ENCODE peak calls at places on chromosome 2, in ten cellular contexts. One of them, this sample, is unnamed. For H3K4me1, the result is how much of the 10 kb centered on the place peaks cover.

GRCh38 chr2:51424418-51424817 is 392.5 kb upstream of the NRXN1 start:
- DNase-seq in naive thymus-derived CD4-positive, alpha-beta T cell: no peak
- DNase-seq in right lobe of liver: peak
- DNase-seq in A549: no peak
- DNase-seq in tibial artery: no peak
- DNase-seq in CD8-positive, alpha-beta memory T cell: no peak
- DNase-seq in right atrium auricular region: no peak
- DNase-seq in PC-3: peak
- DNase-seq in astrocyte: no peak
- DNase-seq in pancreas: no peak
- DNase-seq in this sample: no peak

GRCh38 chr2:186526281-186526680 is 40.2 kb downstream of the ZC3H15 start:
- DNase-seq in naive thymus-derived CD4-positive, alpha-beta T cell: no peak
- DNase-seq in A549: no peak
- DNase-seq in right lobe of liver: no peak
- DNase-seq in CD8-positive, alpha-beta memory T cell: no peak
- DNase-seq in PC-3: no peak
- DNase-seq in right atrium auricular region: no peak
- DNase-seq in pancreas: no peak
- DNase-seq in astrocyte: peak
- DNase-seq in tibial artery: no peak
- DNase-seq in this sample: no peak

GRCh38 chr2:178526256-178526655 is 46.0 kb downstream of the PLEKHA3 start:
- DNase-seq in CD8-positive, alpha-beta memory T cell: no peak
- DNase-seq in right lobe of liver: no peak
- DNase-seq in PC-3: no peak
- DNase-seq in right atrium auricular region: no peak
- DNase-seq in naive thymus-derived CD4-positive, alpha-beta T cell: no peak
- DNase-seq in A549: no peak
- DNase-seq in astrocyte: no peak
- DNase-seq in pancreas: no peak
- DNase-seq in tibial artery: no peak
- DNase-seq in this sample: no peak

GRCh38 chr2:71832388-71832787 is 315.3 kb downstream of the CYP26B1 start:
- DNase-seq in astrocyte: no peak
- DNase-seq in PC-3: no peak
- DNase-seq in A549: no peak
- DNase-seq in right atrium auricular region: peak
- DNase-seq in pancreas: no peak
- DNase-seq in tibial artery: no peak
- DNase-seq in CD8-positive, alpha-beta memory T cell: no peak
- DNase-seq in naive thymus-derived CD4-positive, alpha-beta T cell: no peak
- DNase-seq in right lobe of liver: no peak
- DNase-seq in this sample: no peak

GRCh38 chr2:168246483-168247340 is 683 bp downstream of the STK39 start:
- DNase-seq in right atrium auricular region: peak
- DNase-seq in A549: peak
- DNase-seq in naive thymus-derived CD4-positive, alpha-beta T cell: peak
- DNase-seq in PC-3: peak
- DNase-seq in pancreas: peak
- DNase-seq in astrocyte: peak
- DNase-seq in right lobe of liver: peak
- DNase-seq in tibial artery: peak
- DNase-seq in CD8-positive, alpha-beta memory T cell: peak
- DNase-seq in this sample: no peak

GRCh38 chr2:187403568-187404260 is 44.3 kb downstream of the CALCRL start:
- DNase-seq in right lobe of liver: no peak
- DNase-seq in astrocyte: peak
- DNase-seq in CD8-positive, alpha-beta memory T cell: no peak
- DNase-seq in PC-3: no peak
- DNase-seq in pancreas: no peak
- DNase-seq in A549: no peak
- DNase-seq in naive thymus-derived CD4-positive, alpha-beta T cell: no peak
- DNase-seq in tibial artery: no peak
- DNase-seq in right atrium auricular region: no peak
- DNase-seq in this sample: no peak

GRCh38 chr2:120587326-120587996 is 148.2 kb upstream of the GLI2 start:
- DNase-seq in pancreas: no peak
- DNase-seq in tibial artery: no peak
- DNase-seq in PC-3: no peak
- DNase-seq in right atrium auricular region: no peak
- DNase-seq in naive thymus-derived CD4-positive, alpha-beta T cell: no peak
- DNase-seq in CD8-positive, alpha-beta memory T cell: no peak
- DNase-seq in right lobe of liver: no peak
- DNase-seq in A549: no peak
- DNase-seq in astrocyte: no peak
- DNase-seq in this sample: no peak

GRCh38 chr2:67645280-67646255 is 248.4 kb downstream of the ETAA1 start:
- DNase-seq in A549: no peak
- DNase-seq in right atrium auricular region: no peak
- DNase-seq in pancreas: no peak
- DNase-seq in tibial artery: no peak
- DNase-seq in right lobe of liver: no peak
- DNase-seq in naive thymus-derived CD4-positive, alpha-beta T cell: no peak
- DNase-seq in CD8-positive, alpha-beta memory T cell: no peak
- DNase-seq in PC-3: no peak
- DNase-seq in astrocyte: peak
- DNase-seq in this sample: no peak

GRCh38 chr2:157785866-157786662 is 90.1 kb downstream of the ACVR1 start:
- DNase-seq in PC-3: peak
- DNase-seq in pancreas: no peak
- DNase-seq in right lobe of liver: no peak
- DNase-seq in astrocyte: peak
- DNase-seq in naive thymus-derived CD4-positive, alpha-beta T cell: no peak
- DNase-seq in A549: no peak
- DNase-seq in right atrium auricular region: no peak
- DNase-seq in tibial artery: no peak
- DNase-seq in CD8-positive, alpha-beta memory T cell: no peak
- DNase-seq in this sample: no peak

GRCh38 chr2:5915926-5916325 is 223.7 kb downstream of the SOX11 start:
- DNase-seq in right lobe of liver: no peak
- DNase-seq in tibial artery: no peak
- DNase-seq in PC-3: peak
- DNase-seq in pancreas: no peak
- DNase-seq in A549: no peak
- DNase-seq in naive thymus-derived CD4-positive, alpha-beta T cell: no peak
- DNase-seq in astrocyte: peak
- DNase-seq in CD8-positive, alpha-beta memory T cell: no peak
- DNase-seq in right atrium auricular region: no peak
- DNase-seq in this sample: no peak

GRCh38 chr2:178865121-178865520 is 57.9 kb upstream of the TTN start:
- DNase-seq in A549: no peak
- DNase-seq in pancreas: no peak
- DNase-seq in right atrium auricular region: no peak
- DNase-seq in CD8-positive, alpha-beta memory T cell: no peak
- DNase-seq in naive thymus-derived CD4-positive, alpha-beta T cell: no peak
- DNase-seq in tibial artery: no peak
- DNase-seq in right lobe of liver: no peak
- DNase-seq in astrocyte: no peak
- DNase-seq in PC-3: peak
- DNase-seq in this sample: no peak

GRCh38 chr2:26678026-26678425 is 14.5 kb upstream of the KCNK3 start:
- DNase-seq in right lobe of liver: no peak
- DNase-seq in astrocyte: no peak
- DNase-seq in right atrium auricular region: no peak
- DNase-seq in pancreas: no peak
- DNase-seq in CD8-positive, alpha-beta memory T cell: no peak
- DNase-seq in naive thymus-derived CD4-positive, alpha-beta T cell: no peak
- DNase-seq in PC-3: peak
- DNase-seq in A549: no peak
- DNase-seq in tibial artery: no peak
- DNase-seq in this sample: no peak

DNA sequence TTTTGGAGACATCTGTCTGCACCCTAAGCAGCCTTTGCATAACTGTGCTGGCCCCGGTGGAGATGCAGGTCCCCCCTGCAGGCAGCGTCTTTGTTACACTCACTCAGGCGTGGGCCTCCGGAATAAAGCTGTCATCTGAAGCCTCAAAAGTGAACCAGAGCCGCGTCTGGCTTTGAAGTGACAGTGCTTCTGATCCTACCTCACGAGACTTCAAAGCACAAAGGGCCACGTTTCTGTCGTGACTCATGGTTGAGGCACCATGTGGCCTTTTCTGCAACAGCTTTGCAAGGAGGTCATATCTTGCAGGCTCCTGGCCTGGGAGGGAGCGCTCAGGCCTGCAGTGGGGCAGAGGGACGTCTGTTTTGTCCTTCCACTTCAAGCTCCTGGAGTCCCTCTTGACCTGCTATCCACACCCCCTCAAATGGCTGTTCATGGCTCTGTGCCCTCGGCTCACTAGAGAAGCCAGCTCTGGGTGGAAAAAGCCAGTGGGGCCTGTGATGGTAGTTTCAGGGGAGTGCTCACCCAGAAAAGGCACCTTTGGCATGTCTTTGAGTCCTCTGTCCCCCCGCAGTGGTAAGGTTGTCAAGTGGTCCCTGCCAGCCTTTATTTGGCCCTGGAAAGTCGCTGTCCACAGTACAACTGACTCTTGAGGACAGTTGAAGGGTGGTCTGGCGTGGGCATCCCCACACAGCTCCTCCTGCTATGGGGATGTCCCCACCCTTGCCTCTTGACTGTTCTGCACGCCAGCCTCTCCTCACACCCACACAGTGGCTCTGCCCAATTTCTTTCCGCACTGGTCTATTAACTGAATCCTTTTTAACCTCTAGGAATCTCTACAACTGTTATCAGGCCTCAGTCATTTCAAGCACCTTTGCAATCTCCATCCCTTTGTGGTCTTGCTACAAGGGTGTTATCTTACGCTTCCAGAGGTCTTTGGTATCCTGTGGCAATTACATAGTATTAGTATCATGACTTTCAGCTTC is 19.3 kb downstream of the GPR55 start:
- DNase-seq in right atrium auricular region: no peak
- DNase-seq in right lobe of liver: peak
- DNase-seq in PC-3: peak
- DNase-seq in A549: no peak
- DNase-seq in pancreas: no peak
- DNase-seq in astrocyte: no peak
- DNase-seq in naive thymus-derived CD4-positive, alpha-beta T cell: peak
- DNase-seq in tibial artery: no peak
- DNase-seq in CD8-positive, alpha-beta memory T cell: peak
- DNase-seq in this sample: peak
- H3K4me1 ChIP-seq in right atrium auricular region: under half
- H3K4me1 ChIP-seq in right lobe of liver: under half
- H3K4me1 ChIP-seq in PC-3: under half
- H3K4me1 ChIP-seq in A549: under half
- H3K4me1 ChIP-seq in pancreas: under half
- H3K4me1 ChIP-seq in astrocyte: under half
- H3K4me1 ChIP-seq in naive thymus-derived CD4-positive, alpha-beta T cell: under half
- H3K4me1 ChIP-seq in tibial artery: under half
- H3K4me1 ChIP-seq in CD8-positive, alpha-beta memory T cell: under half
- H3K4me1 ChIP-seq in this sample: under half

GRCh38 chr2:40251146-40251545 is 200.7 kb downstream of the SLC8A1 start:
- DNase-seq in tibial artery: no peak
- DNase-seq in astrocyte: no peak
- DNase-seq in CD8-positive, alpha-beta memory T cell: no peak
- DNase-seq in PC-3: peak
- DNase-seq in pancreas: peak
- DNase-seq in right lobe of liver: no peak
- DNase-seq in right atrium auricular region: no peak
- DNase-seq in A549: no peak
- DNase-seq in naive thymus-derived CD4-positive, alpha-beta T cell: no peak
- DNase-seq in this sample: no peak
- H3K4me1 ChIP-seq in tibial artery: under half
- H3K4me1 ChIP-seq in astrocyte: under half
- H3K4me1 ChIP-seq in CD8-positive, alpha-beta memory T cell: under half
- H3K4me1 ChIP-seq in PC-3: under half
- H3K4me1 ChIP-seq in pancreas: under half
- H3K4me1 ChIP-seq in right lobe of liver: under half
- H3K4me1 ChIP-seq in right atrium auricular region: under half
- H3K4me1 ChIP-seq in A549: under half
- H3K4me1 ChIP-seq in naive thymus-derived CD4-positive, alpha-beta T cell: under half
- H3K4me1 ChIP-seq in this sample: under half

DNA sequence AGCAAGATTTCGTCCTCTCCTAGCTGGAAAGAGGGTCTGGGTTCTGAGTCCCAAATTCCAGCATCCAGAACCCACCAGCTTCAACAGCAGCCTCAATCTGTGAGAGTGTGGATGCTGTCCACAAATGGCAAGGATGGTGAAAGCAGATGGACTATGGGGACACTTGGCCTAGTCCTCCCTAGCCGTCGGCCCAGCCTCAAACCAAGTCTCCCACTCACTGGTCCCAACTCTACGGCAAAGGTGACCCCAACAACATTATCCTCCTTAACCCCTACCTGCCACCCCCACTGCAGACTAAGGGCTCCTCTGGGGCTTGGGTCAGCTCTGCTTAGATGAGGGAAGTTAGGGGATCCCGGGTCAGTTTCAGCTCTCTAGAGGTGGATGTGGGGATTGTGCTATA is 57.3 kb downstream of the TNS1 start:
- DNase-seq in astrocyte: no peak
- DNase-seq in right atrium auricular region: no peak
- DNase-seq in tibial artery: no peak
- DNase-seq in A549: no peak
- DNase-seq in right lobe of liver: no peak
- DNase-seq in pancreas: peak
- DNase-seq in CD8-positive, alpha-beta memory T cell: no peak
- DNase-seq in PC-3: no peak
- DNase-seq in naive thymus-derived CD4-positive, alpha-beta T cell: no peak
- DNase-seq in this sample: no peak
- H3K4me1 ChIP-seq in astrocyte: under half
- H3K4me1 ChIP-seq in right atrium auricular region: half or more
- H3K4me1 ChIP-seq in tibial artery: half or more
- H3K4me1 ChIP-seq in A549: under half
- H3K4me1 ChIP-seq in right lobe of liver: under half
- H3K4me1 ChIP-seq in pancreas: under half
- H3K4me1 ChIP-seq in CD8-positive, alpha-beta memory T cell: under half
- H3K4me1 ChIP-seq in PC-3: under half
- H3K4me1 ChIP-seq in naive thymus-derived CD4-positive, alpha-beta T cell: under half
- H3K4me1 ChIP-seq in this sample: half or more

GRCh38 chr2:98867539-98868309 is 68.3 kb downstream of the CRACDL start:
- DNase-seq in right lobe of liver: no peak
- DNase-seq in astrocyte: no peak
- DNase-seq in A549: no peak
- DNase-seq in CD8-positive, alpha-beta memory T cell: no peak
- DNase-seq in naive thymus-derived CD4-positive, alpha-beta T cell: no peak
- DNase-seq in PC-3: peak
- DNase-seq in right atrium auricular region: no peak
- DNase-seq in tibial artery: no peak
- DNase-seq in pancreas: no peak
- DNase-seq in this sample: no peak

GRCh38 chr2:98869868-98870267 is 66.2 kb downstream of the CRACDL start:
- DNase-seq in astrocyte: no peak
- DNase-seq in PC-3: peak
- DNase-seq in pancreas: peak
- DNase-seq in CD8-positive, alpha-beta memory T cell: no peak
- DNase-seq in right atrium auricular region: no peak
- DNase-seq in tibial artery: no peak
- DNase-seq in right lobe of liver: no peak
- DNase-seq in naive thymus-derived CD4-positive, alpha-beta T cell: no peak
- DNase-seq in A549: no peak
- DNase-seq in this sample: no peak

GRCh38 chr2:98870516-98871158 is 65.4 kb downstream of the CRACDL start:
- DNase-seq in astrocyte: no peak
- DNase-seq in naive thymus-derived CD4-positive, alpha-beta T cell: no peak
- DNase-seq in PC-3: no peak
- DNase-seq in tibial artery: no peak
- DNase-seq in A549: no peak
- DNase-seq in right lobe of liver: no peak
- DNase-seq in right atrium auricular region: no peak
- DNase-seq in pancreas: peak
- DNase-seq in CD8-positive, alpha-beta memory T cell: no peak
- DNase-seq in this sample: no peak

GRCh38 chr2:98869272-98869641 is 66.8 kb downstream of the CRACDL start:
- DNase-seq in PC-3: peak
- DNase-seq in right lobe of liver: no peak
- DNase-seq in right atrium auricular region: no peak
- DNase-seq in tibial artery: no peak
- DNase-seq in naive thymus-derived CD4-positive, alpha-beta T cell: no peak
- DNase-seq in A549: no peak
- DNase-seq in astrocyte: no peak
- DNase-seq in pancreas: peak
- DNase-seq in CD8-positive, alpha-beta memory T cell: no peak
- DNase-seq in this sample: no peak

GRCh38 chr2:98868548-98869271 is 67.3 kb downstream of the CRACDL start:
- DNase-seq in pancreas: no peak
- DNase-seq in right lobe of liver: no peak
- DNase-seq in CD8-positive, alpha-beta memory T cell: no peak
- DNase-seq in astrocyte: no peak
- DNase-seq in tibial artery: no peak
- DNase-seq in right atrium auricular region: no peak
- DNase-seq in naive thymus-derived CD4-positive, alpha-beta T cell: no peak
- DNase-seq in A549: no peak
- DNase-seq in PC-3: peak
- DNase-seq in this sample: no peak
- H3K4me1 ChIP-seq in pancreas: under half
- H3K4me1 ChIP-seq in right lobe of liver: under half
- H3K4me1 ChIP-seq in CD8-positive, alpha-beta memory T cell: under half
- H3K4me1 ChIP-seq in astrocyte: under half
- H3K4me1 ChIP-seq in tibial artery: under half
- H3K4me1 ChIP-seq in right atrium auricular region: under half
- H3K4me1 ChIP-seq in naive thymus-derived CD4-positive, alpha-beta T cell: under half
- H3K4me1 ChIP-seq in A549: under half
- H3K4me1 ChIP-seq in PC-3: under half
- H3K4me1 ChIP-seq in this sample: under half